ENCODE peak calls at places on chromosomes 12 and 14, in nine cellular contexts. U is dorsolateral prefrontal cortex, Z is HAP-1, M is astrocyte of the hippocampus, A is GF-D8, H is NCI-H1694 treated with DMSO at 0.1 percent for 48 hours, N is lower lobe of right lung, R is GM12891, Y is heart right ventricle. L is an unnamed sample.

GRCh38 chr12:69284131-69284530 is 44.8 kb downstream of the CPSF6 start:
- DNase-seq in M (peak), H (no peak), N (peak), U (peak), R (peak), Y (peak), Z (peak), A (no peak), L (no peak)

GRCh38 chr12:118840399-118840798 is 140.9 kb upstream of the SRRM4 start:
- DNase-seq in A (no peak), U (no peak), Z (no peak), M (no peak), H (peak), R (no peak), N (no peak), Y (no peak), L (no peak)

GRCh38 chr12:127245437-127245836 is 1021.5 kb upstream of the TMEM132C start:
- DNase-seq in H (no peak), Z (no peak), U (no peak), A (no peak), M (peak), N (no peak), Y (no peak), R (no peak), L (peak)

GRCh38 chr12:62279961-62280360 is 19.8 kb downstream of the USP15 start:
- DNase-seq in M (no peak), A (no peak), R (no peak), H (no peak), N (no peak), U (no peak), Y (no peak), Z (no peak), L (no peak)

GRCh38 chr12:58529897-58530296 is 390.4 kb downstream of the LRIG3 start:
- DNase-seq in H (no peak), N (no peak), U (no peak), Y (no peak), Z (no peak), R (no peak), M (peak), A (no peak), L (no peak)

GRCh38 chr12:120646044-120646443 is 5.6 kb downstream of the CABP1 start:
- DNase-seq in Y (no peak), H (no peak), N (no peak), R (no peak), U (no peak), Z (no peak), M (no peak), A (no peak), L (no peak)

GRCh38 chr14:33081259-33081658 is 142.6 kb downstream of the NPAS3 start:
- DNase-seq in Y (no peak), U (no peak), M (no peak), Z (no peak), R (no peak), A (no peak), H (no peak), N (no peak), L (no peak)

GRCh38 chr12:111175404-111175803 is 193.5 kb downstream of the PHETA1 start:
- DNase-seq in R (no peak), N (no peak), U (no peak), A (no peak), H (no peak), Z (peak), M (no peak), Y (no peak), L (no peak)

GRCh38 chr12:2853626-2854025 is 3.2 kb downstream of the TEX52 start:
- DNase-seq in H (peak), U (peak), R (peak), Y (peak), M (peak), A (no peak), N (peak), Z (peak), L (no peak)

GRCh38 chr14:65832431-65833253 is 420.1 kb downstream of the FUT8 start:
- DNase-seq in R (no peak), Z (no peak), Y (no peak), U (no peak), M (peak), H (no peak), A (no peak), N (no peak), L (peak)

L was measured in epithelial cell of proximal tubule.